ENCODE peak calls at places on chromosome 15, in five cellular contexts. One of them, this sample, is unnamed.

GRCh38 chr15:25671132-25671531 is 192.0 kb downstream of the ATP10A start:
- DNase-seq in lower leg skin: no peak
- DNase-seq in AG09309: no peak
- DNase-seq in activated B cell treated with CpG ODN at 0.5 μM for 24 hours: no peak
- DNase-seq in A549: no peak
- DNase-seq in this sample: no peak

GRCh38 chr15:71730277-71731144 is 79.8 kb upstream of the NR2E3 start:
- DNase-seq in AG09309: no peak
- DNase-seq in activated B cell treated with CpG ODN at 0.5 μM for 24 hours: no peak
- DNase-seq in lower leg skin: no peak
- DNase-seq in A549: peak
- DNase-seq in this sample: no peak

GRCh38 chr15:49468440-49468839 is 45.4 kb downstream of the FGF7 start:
- DNase-seq in activated B cell treated with CpG ODN at 0.5 μM for 24 hours: no peak
- DNase-seq in lower leg skin: no peak
- DNase-seq in AG09309: no peak
- DNase-seq in A549: no peak
- DNase-seq in this sample: no peak

GRCh38 chr15:52050416-52050815 is 31.4 kb downstream of the MAPK6 start:
- DNase-seq in AG09309: no peak
- DNase-seq in lower leg skin: no peak
- DNase-seq in A549: no peak
- DNase-seq in activated B cell treated with CpG ODN at 0.5 μM for 24 hours: no peak
- DNase-seq in this sample: no peak

GRCh38 chr15:60673918-60674558 is 195.1 kb upstream of the ICE2 start:
- DNase-seq in lower leg skin: peak
- DNase-seq in AG09309: peak
- DNase-seq in activated B cell treated with CpG ODN at 0.5 μM for 24 hours: no peak
- DNase-seq in A549: peak
- DNase-seq in this sample: no peak

GRCh38 chr15:66760968-66761722 is 59.1 kb downstream of the SMAD6 start:
- DNase-seq in activated B cell treated with CpG ODN at 0.5 μM for 24 hours: no peak
- DNase-seq in lower leg skin: no peak
- DNase-seq in A549: no peak
- DNase-seq in AG09309: no peak
- DNase-seq in this sample: no peak

GRCh38 chr15:93048759-93049161 is 40.3 kb downstream of the RGMA start:
- DNase-seq in activated B cell treated with CpG ODN at 0.5 μM for 24 hours: no peak
- DNase-seq in AG09309: no peak
- DNase-seq in A549: no peak
- DNase-seq in lower leg skin: no peak
- DNase-seq in this sample: no peak

GRCh38 chr15:60237411-60237810 is 160.4 kb downstream of the ANXA2 start:
- DNase-seq in activated B cell treated with CpG ODN at 0.5 μM for 24 hours: no peak
- DNase-seq in AG09309: no peak
- DNase-seq in lower leg skin: no peak
- DNase-seq in A549: no peak
- DNase-seq in this sample: no peak

GRCh38 chr15:47870956-47871625 is 153.8 kb downstream of the SEMA6D start:
- DNase-seq in lower leg skin: no peak
- DNase-seq in A549: no peak
- DNase-seq in AG09309: peak
- DNase-seq in activated B cell treated with CpG ODN at 0.5 μM for 24 hours: no peak
- DNase-seq in this sample: no peak

GRCh38 chr15:30023798-30024295 is 58.9 kb upstream of the GOLGA8J start:
- DNase-seq in lower leg skin: no peak
- DNase-seq in activated B cell treated with CpG ODN at 0.5 μM for 24 hours: no peak
- DNase-seq in A549: no peak
- DNase-seq in AG09309: no peak
- DNase-seq in this sample: no peak

GRCh38 chr15:57551717-57552677 is 39.7 kb upstream of the MYZAP start:
- DNase-seq in lower leg skin: peak
- DNase-seq in AG09309: no peak
- DNase-seq in activated B cell treated with CpG ODN at 0.5 μM for 24 hours: no peak
- DNase-seq in A549: peak
- DNase-seq in this sample: no peak

GRCh38 chr15:26242565-26242964 is 379.4 kb upstream of the ATP10A start:
- DNase-seq in activated B cell treated with CpG ODN at 0.5 μM for 24 hours: no peak
- DNase-seq in lower leg skin: peak
- DNase-seq in AG09309: no peak
- DNase-seq in A549: no peak
- DNase-seq in this sample: no peak

GRCh38 chr15:62417444-62417843 is 252.4 kb upstream of the C2CD4B start:
- DNase-seq in activated B cell treated with CpG ODN at 0.5 μM for 24 hours: no peak
- DNase-seq in A549: no peak
- DNase-seq in lower leg skin: no peak
- DNase-seq in AG09309: no peak
- DNase-seq in this sample: no peak

GRCh38 chr15:51342249-51342999 is 969 bp downstream of the GLDN start:
- DNase-seq in lower leg skin: no peak
- DNase-seq in AG09309: no peak
- DNase-seq in activated B cell treated with CpG ODN at 0.5 μM for 24 hours: no peak
- DNase-seq in A549: no peak
- DNase-seq in this sample: no peak

GRCh38 chr15:70530906-70531305 is 232.5 kb downstream of the UACA start:
- DNase-seq in activated B cell treated with CpG ODN at 0.5 μM for 24 hours: no peak
- DNase-seq in AG09309: no peak
- DNase-seq in A549: no peak
- DNase-seq in lower leg skin: peak
- DNase-seq in this sample: no peak

GRCh38 chr15:68479870-68480269 is 47.9 kb upstream of the ITGA11 start:
- DNase-seq in activated B cell treated with CpG ODN at 0.5 μM for 24 hours: no peak
- DNase-seq in AG09309: no peak
- DNase-seq in lower leg skin: peak
- DNase-seq in A549: no peak
- DNase-seq in this sample: no peak

GRCh38 chr15:73957276-73957675 is 31.0 kb downstream of the LOXL1 start:
- DNase-seq in lower leg skin: peak
- DNase-seq in activated B cell treated with CpG ODN at 0.5 μM for 24 hours: no peak
- DNase-seq in A549: no peak
- DNase-seq in AG09309: no peak
- DNase-seq in this sample: no peak

GRCh38 chr15:52653451-52653964 is 25.7 kb downstream of the ATOSA start:
- DNase-seq in activated B cell treated with CpG ODN at 0.5 μM for 24 hours: no peak
- DNase-seq in lower leg skin: no peak
- DNase-seq in AG09309: peak
- DNase-seq in A549: peak
- DNase-seq in this sample: no peak

GRCh38 chr15:39205506-39206371 is 375.1 kb upstream of the THBS1 start:
- DNase-seq in AG09309: no peak
- DNase-seq in lower leg skin: no peak
- DNase-seq in activated B cell treated with CpG ODN at 0.5 μM for 24 hours: no peak
- DNase-seq in A549: no peak
- DNase-seq in this sample: no peak

GRCh38 chr15:101541501-101542292 is 52.2 kb upstream of the PCSK6 start:
- DNase-seq in AG09309: no peak
- DNase-seq in activated B cell treated with CpG ODN at 0.5 μM for 24 hours: no peak
- DNase-seq in A549: no peak
- DNase-seq in lower leg skin: peak
- DNase-seq in this sample: no peak

GRCh38 chr15:39602143-39602542 is 21.3 kb downstream of the THBS1 start:
- DNase-seq in AG09309: no peak
- DNase-seq in lower leg skin: no peak
- DNase-seq in activated B cell treated with CpG ODN at 0.5 μM for 24 hours: no peak
- DNase-seq in A549: no peak
- DNase-seq in this sample: no peak

GRCh38 chr15:88655103-88655553 is 16.3 kb downstream of the ISG20 start:
- DNase-seq in AG09309: no peak
- DNase-seq in A549: no peak
- DNase-seq in activated B cell treated with CpG ODN at 0.5 μM for 24 hours: peak
- DNase-seq in lower leg skin: peak
- DNase-seq in this sample: no peak

GRCh38 chr15:74616020-74616939 is 644 bp downstream of the CLK3 start:
- DNase-seq in AG09309: no peak
- DNase-seq in activated B cell treated with CpG ODN at 0.5 μM for 24 hours: peak
- DNase-seq in lower leg skin: peak
- DNase-seq in A549: no peak
- DNase-seq in this sample: no peak

GRCh38 chr15:34335176-34335575 is 2.4 kb downstream of the SLC12A6 start:
- DNase-seq in activated B cell treated with CpG ODN at 0.5 μM for 24 hours: no peak
- DNase-seq in AG09309: no peak
- DNase-seq in lower leg skin: no peak
- DNase-seq in A549: no peak
- DNase-seq in this sample: no peak

GRCh38 chr15:47586653-47587224 is 130.6 kb upstream of the SEMA6D start:
- DNase-seq in A549: no peak
- DNase-seq in AG09309: no peak
- DNase-seq in lower leg skin: no peak
- DNase-seq in activated B cell treated with CpG ODN at 0.5 μM for 24 hours: no peak
- DNase-seq in this sample: no peak

GRCh38 chr15:48307586-48307985 is 23.6 kb upstream of the DUT start:
- DNase-seq in A549: no peak
- DNase-seq in lower leg skin: no peak
- DNase-seq in AG09309: no peak
- DNase-seq in activated B cell treated with CpG ODN at 0.5 μM for 24 hours: no peak
- DNase-seq in this sample: no peak

GRCh38 chr15:23482764-23483489 is 35.9 kb upstream of the GOLGA6L2 start:
- DNase-seq in activated B cell treated with CpG ODN at 0.5 μM for 24 hours: no peak
- DNase-seq in A549: no peak
- DNase-seq in AG09309: no peak
- DNase-seq in lower leg skin: no peak
- DNase-seq in this sample: no peak

GRCh38 chr15:57003418-57003817 is 85.0 kb downstream of the TCF12 start:
- DNase-seq in lower leg skin: no peak
- DNase-seq in AG09309: peak
- DNase-seq in activated B cell treated with CpG ODN at 0.5 μM for 24 hours: no peak
- DNase-seq in A549: no peak
- DNase-seq in this sample: no peak

GRCh38 chr15:90022905-90023700 is 22.0 kb downstream of the ZNF710 start:
- DNase-seq in lower leg skin: peak
- DNase-seq in A549: no peak
- DNase-seq in activated B cell treated with CpG ODN at 0.5 μM for 24 hours: no peak
- DNase-seq in AG09309: no peak
- DNase-seq in this sample: no peak
- TF ChIP-seq CTCF in lower leg skin: no peak
- TF ChIP-seq CTCF in A549: no peak
- TF ChIP-seq CTCF in activated B cell treated with CpG ODN at 0.5 μM for 24 hours: no peak
- TF ChIP-seq CTCF in AG09309: no peak
- TF ChIP-seq CTCF in this sample: no peak

GRCh38 chr15:79431636-79432344 is at the start of gene MINAR1:
- DNase-seq in AG09309: no peak
- DNase-seq in A549: peak
- DNase-seq in lower leg skin: no peak
- DNase-seq in activated B cell treated with CpG ODN at 0.5 μM for 24 hours: no peak
- DNase-seq in this sample: peak
- TF ChIP-seq CTCF in AG09309: peak
- TF ChIP-seq CTCF in A549: peak
- TF ChIP-seq CTCF in lower leg skin: no peak
- TF ChIP-seq CTCF in activated B cell treated with CpG ODN at 0.5 μM for 24 hours: no peak
- TF ChIP-seq CTCF in this sample: peak

GRCh38 chr15:42133892-42134502 is 22.4 kb downstream of the PLA2G4F start:
- DNase-seq in lower leg skin: peak
- DNase-seq in A549: peak
- DNase-seq in activated B cell treated with CpG ODN at 0.5 μM for 24 hours: no peak
- DNase-seq in AG09309: no peak
- DNase-seq in this sample: no peak
- TF ChIP-seq CTCF in lower leg skin: peak
- TF ChIP-seq CTCF in A549: peak
- TF ChIP-seq CTCF in activated B cell treated with CpG ODN at 0.5 μM for 24 hours: no peak
- TF ChIP-seq CTCF in AG09309: peak
- TF ChIP-seq CTCF in this sample: peak

DNA sequence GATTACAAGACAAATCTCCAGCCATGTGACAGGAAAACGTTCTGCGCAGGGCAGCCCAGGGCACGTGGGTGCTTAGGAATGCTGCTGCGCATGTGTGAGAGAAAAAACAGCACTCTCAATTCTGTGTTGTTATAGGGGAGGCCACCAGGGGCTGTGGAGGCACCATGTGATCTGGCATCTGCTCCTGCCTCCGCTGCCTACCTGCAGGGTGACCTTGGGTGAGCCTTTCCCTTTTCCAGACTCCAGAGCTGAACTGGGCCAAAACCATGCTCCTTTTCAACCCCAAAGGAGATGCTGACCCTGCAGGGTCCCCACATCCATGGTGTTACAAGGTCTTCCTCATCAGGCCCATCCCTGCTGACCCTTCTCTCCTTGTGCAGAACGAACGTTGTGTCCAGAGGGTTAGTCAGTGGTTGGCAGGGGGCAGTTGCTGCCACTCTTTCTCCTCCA is 81.5 kb upstream of the RASGRF1 start:
- DNase-seq in AG09309: no peak
- DNase-seq in activated B cell treated with CpG ODN at 0.5 μM for 24 hours: no peak
- DNase-seq in lower leg skin: peak
- DNase-seq in A549: no peak
- DNase-seq in this sample: no peak
- TF ChIP-seq CTCF in AG09309: no peak
- TF ChIP-seq CTCF in activated B cell treated with CpG ODN at 0.5 μM for 24 hours: no peak
- TF ChIP-seq CTCF in lower leg skin: no peak
- TF ChIP-seq CTCF in A549: no peak
- TF ChIP-seq CTCF in this sample: peak

DNA sequence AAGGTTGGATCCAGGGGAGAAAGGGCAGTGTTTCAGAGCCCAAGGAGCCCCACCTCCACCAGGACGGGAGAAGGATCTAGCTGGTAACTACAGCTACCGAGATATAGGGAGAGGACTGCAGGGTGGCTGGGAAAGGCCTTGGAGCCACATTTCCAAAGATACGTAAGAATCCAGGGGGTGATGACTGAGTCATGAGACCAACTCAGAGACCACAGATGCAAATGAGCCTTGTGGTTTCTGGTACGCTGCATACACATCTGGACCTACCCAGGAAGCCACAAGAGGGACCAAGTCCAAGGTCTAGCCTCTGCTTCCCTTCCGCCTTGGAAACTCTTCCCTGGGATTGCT is 13.5 kb downstream of the IGDCC4 start:
- DNase-seq in A549: no peak
- DNase-seq in lower leg skin: no peak
- DNase-seq in AG09309: peak
- DNase-seq in activated B cell treated with CpG ODN at 0.5 μM for 24 hours: no peak
- DNase-seq in this sample: no peak
- TF ChIP-seq CTCF in A549: no peak
- TF ChIP-seq CTCF in lower leg skin: no peak
- TF ChIP-seq CTCF in AG09309: peak
- TF ChIP-seq CTCF in activated B cell treated with CpG ODN at 0.5 μM for 24 hours: no peak
- TF ChIP-seq CTCF in this sample: no peak

GRCh38 chr15:83747050-83747717 is 93.3 kb downstream of the ADAMTSL3 start:
- DNase-seq in lower leg skin: no peak
- DNase-seq in A549: no peak
- DNase-seq in AG09309: no peak
- DNase-seq in activated B cell treated with CpG ODN at 0.5 μM for 24 hours: no peak
- DNase-seq in this sample: no peak
- TF ChIP-seq CTCF in lower leg skin: no peak
- TF ChIP-seq CTCF in A549: no peak
- TF ChIP-seq CTCF in AG09309: no peak
- TF ChIP-seq CTCF in activated B cell treated with CpG ODN at 0.5 μM for 24 hours: no peak
- TF ChIP-seq CTCF in this sample: no peak